ENCODE peak calls at places on chromosomes 1 and 21, in seven cellular contexts. I is upper lobe of right lung, T is prostate gland, X is SJSA1, R is adipocyte, Z is MM.1S, V is breast epithelium. N is an unnamed sample. For H3K36me3 and H3K27me3, the result is how much of the 10 kb centered on the place peaks cover.

GRCh38 chr1:182181167-182181572 is 119.7 kb upstream of the ZNF648 start:
- DNase-seq in X (no peak), R (no peak), Z (no peak), I (no peak), V (no peak), T (peak), N (no peak)

GRCh38 chr1:162316187-162316586 is 60.5 kb downstream of the SPATA46 start:
- DNase-seq in X (no peak), T (no peak), R (no peak), Z (no peak), I (no peak), V (no peak), N (no peak)

GRCh38 chr1:201885531-201886075 is 3.1 kb upstream of the SHISA4 start:
- DNase-seq in Z (no peak), R (peak), X (no peak), V (no peak), I (no peak), T (no peak), N (no peak)

GRCh38 chr1:37797750-37798345 is 4.2 kb downstream of the MANEAL start:
- DNase-seq in R (peak), T (no peak), X (peak), I (peak), V (no peak), Z (no peak), N (no peak)

GRCh38 chr1:113178106-113178505 is 105.1 kb downstream of the LRIG2 start:
- DNase-seq in R (no peak), X (no peak), I (no peak), T (no peak), Z (no peak), V (no peak), N (no peak)

GRCh38 chr1:23719162-23719820 is 24.0 kb upstream of the ELOA start:
- DNase-seq in T (no peak), R (no peak), I (no peak), X (no peak), V (no peak), Z (no peak), N (no peak)

GRCh38 chr1:165857046-165857801 is 29.8 kb downstream of the UCK2 start:
- DNase-seq in R (no peak), I (no peak), X (no peak), Z (no peak), T (no peak), V (no peak), N (peak)

GRCh38 chr21:15195104-15195503 is 130.3 kb upstream of the NRIP1 start:
- DNase-seq in V (no peak), R (no peak), T (no peak), X (no peak), Z (no peak), I (no peak), N (no peak)

GRCh38 chr1:59985901-59986735 is 59.5 kb upstream of the CYP2J2 start:
- DNase-seq in Z (no peak), V (no peak), I (no peak), R (no peak), T (no peak), X (no peak), N (no peak)

GRCh38 chr1:41616563-41616962 is 132.1 kb upstream of the EDN2 start:
- DNase-seq in R (no peak), T (no peak), X (no peak), V (no peak), I (no peak), Z (no peak), N (no peak)

GRCh38 chr1:237429252-237429651 is 387.3 kb downstream of the RYR2 start:
- DNase-seq in R (no peak), X (no peak), T (no peak), Z (no peak), I (no peak), V (no peak), N (peak)

GRCh38 chr1:41261926-41262618 is 20.0 kb upstream of the SCMH1 start:
- DNase-seq in X (no peak), I (no peak), Z (no peak), R (no peak), V (no peak), T (no peak), N (no peak)

GRCh38 chr1:9500756-9501754 is 38.2 kb upstream of the SLC25A33 start:
- DNase-seq in Z (no peak), R (no peak), I (no peak), V (no peak), X (no peak), T (no peak), N (no peak)

GRCh38 chr1:23166854-23167253 is 1.8 kb downstream of the LUZP1 start:
- DNase-seq in Z (no peak), R (peak), I (no peak), V (no peak), X (no peak), T (no peak), N (peak)

GRCh38 chr1:53340660-53341520 is 13.0 kb upstream of the LRP8 start:
- DNase-seq in R (no peak), V (peak), I (peak), T (no peak), X (no peak), Z (no peak), N (no peak)

GRCh38 chr21:29018540-29018939 is 609 bp downstream of the RWDD2B start:
- DNase-seq in V (no peak), Z (no peak), R (peak), T (no peak), X (peak), I (no peak), N (no peak)

GRCh38 chr1:239816090-239816812 is 275.4 kb upstream of the FMN2 start:
- DNase-seq in R (peak), X (peak), V (no peak), T (no peak), I (peak), Z (no peak), N (no peak)

GRCh38 chr1:11053758-11054137 is 6.1 kb downstream of the SRM start:
- DNase-seq in V (no peak), I (no peak), Z (peak), T (no peak), R (peak), X (no peak), N (peak)

GRCh38 chr1:98516306-98516705 is 145.2 kb upstream of the SNX7 start:
- DNase-seq in R (no peak), X (no peak), V (no peak), I (no peak), T (no peak), Z (peak), N (no peak)

GRCh38 chr1:90716552-90717355 is at the start of gene BARHL2:
- DNase-seq in X (no peak), T (no peak), Z (no peak), V (no peak), R (no peak), I (no peak), N (no peak)

GRCh38 chr1:95122151-95122697 is 5.1 kb downstream of the TLCD4 start:
- DNase-seq in I (no peak), Z (no peak), T (no peak), X (no peak), R (no peak), V (no peak), N (no peak)

GRCh38 chr1:64867266-64867665 is 99.1 kb downstream of the JAK1 start:
- DNase-seq in X (no peak), V (no peak), R (peak), Z (no peak), T (no peak), I (no peak), N (no peak)

GRCh38 chr1:143497374-143497747 is 474.4 kb downstream of the FAM72C start:
- DNase-seq in T (no peak), R (peak), Z (peak), I (peak), V (no peak), X (no peak), N (no peak)

DNA sequence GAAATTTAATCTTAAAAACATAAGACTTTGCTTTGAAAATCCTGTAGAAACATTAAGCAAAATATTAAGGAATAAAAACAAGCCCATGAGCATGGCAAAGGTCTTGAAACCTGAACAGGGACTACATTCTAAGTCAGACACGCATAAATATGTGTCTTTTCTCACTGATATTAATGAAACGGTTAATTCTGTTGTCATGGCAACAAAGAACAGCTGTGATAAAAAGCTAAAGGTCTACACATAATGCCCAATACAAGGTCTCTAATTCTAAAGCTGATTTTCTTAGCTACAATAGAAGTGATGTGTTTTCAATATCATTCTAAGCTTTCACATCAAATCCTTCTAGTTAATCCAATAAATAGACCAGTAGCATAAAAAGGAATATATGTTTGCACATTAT is 331.7 kb downstream of the PTBP2 start:
- DNase-seq in T (no peak), Z (no peak), R (no peak), I (no peak), V (no peak), X (no peak), N (no peak)
- H3K4me3 ChIP-seq in T (no peak), Z (no peak), R (no peak), I (no peak), V (no peak), X (no peak), N (no peak)

GRCh38 chr1:3783651-3784474 is 11.3 kb downstream of the SMIM1 start:
- DNase-seq in I (no peak), R (no peak), T (no peak), Z (no peak), X (no peak), V (no peak), N (no peak)
- H3K36me3 ChIP-seq in I (half or more), R (half or more), T (under half), Z (under half), X (half or more), V (under half), N (half or more)

DNA sequence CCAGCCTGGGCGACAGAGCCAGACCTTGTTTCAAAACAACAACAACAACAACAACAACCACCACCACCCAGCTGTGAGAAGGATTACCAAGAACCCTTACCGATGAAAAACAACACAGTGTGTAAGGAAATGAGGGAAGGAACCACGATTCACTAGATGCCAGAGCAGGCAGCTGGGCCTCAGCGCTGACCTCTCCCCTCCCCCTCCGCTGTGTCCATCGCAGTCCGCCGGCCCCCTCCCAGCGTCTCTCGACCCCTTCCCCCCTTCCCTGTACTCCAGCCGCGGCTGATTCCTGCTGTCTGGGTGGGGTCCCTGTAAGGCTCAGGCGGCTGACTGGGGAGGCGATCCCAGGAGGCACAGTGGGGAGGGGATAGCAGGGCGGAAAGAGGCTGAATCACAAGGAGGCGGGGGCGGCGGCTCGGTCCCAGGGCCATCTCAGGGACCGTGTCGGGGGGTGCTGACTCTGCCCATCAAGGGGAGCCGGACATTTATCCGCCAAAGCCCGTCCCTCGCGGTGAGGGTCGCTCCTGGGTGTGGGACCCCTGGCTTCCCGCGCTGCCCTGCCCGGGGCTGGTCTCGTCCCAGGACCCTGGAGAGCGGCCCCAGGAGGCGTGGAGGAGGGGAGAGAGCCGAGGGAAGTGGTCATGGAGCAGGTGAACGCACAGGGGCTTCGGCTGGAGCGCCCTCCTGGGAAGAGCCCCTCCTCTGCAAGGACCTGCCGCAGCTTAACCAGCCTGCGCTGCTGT is 241.9 kb downstream of the PTPRU start:
- DNase-seq in V (no peak), T (no peak), I (no peak), Z (no peak), R (no peak), X (no peak), N (no peak)
- H3K27me3 ChIP-seq in V (under half), T (under half), I (under half), Z (half or more), R (under half), X (under half), N (under half)

GRCh38 chr1:160375788-160376524 is 9.1 kb downstream of the NHLH1 start:
- DNase-seq in V (no peak), T (no peak), X (peak), Z (no peak), R (no peak), I (no peak), N (peak)
- H3K4me3 ChIP-seq in V (no peak), T (no peak), X (no peak), Z (no peak), R (no peak), I (no peak), N (no peak)

DNA sequence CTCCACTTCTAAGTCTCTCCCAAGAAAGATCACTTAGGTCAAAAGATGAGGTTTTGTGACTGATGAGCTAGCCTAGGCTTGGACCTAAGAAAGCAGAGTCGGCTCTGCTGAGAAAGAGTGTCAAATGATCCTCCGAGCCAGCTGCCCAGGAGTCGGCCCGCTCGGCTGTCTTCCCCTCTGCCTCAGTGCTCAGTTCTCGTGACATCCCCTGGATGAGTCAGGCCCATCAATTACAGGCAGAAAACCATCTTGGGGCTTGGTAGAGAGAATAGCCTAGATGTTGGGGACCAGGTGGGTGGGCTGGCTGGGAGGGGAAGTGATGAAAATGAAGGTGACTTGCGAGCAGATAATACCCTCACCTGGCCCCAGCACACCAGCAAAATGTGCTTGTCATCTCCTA is 60.5 kb downstream of the SLC66A1 start:
- DNase-seq in X (no peak), V (no peak), I (no peak), Z (no peak), T (no peak), R (no peak), N (no peak)
- H3K36me3 ChIP-seq in X (half or more), V (under half), I (under half), Z (under half), T (under half), R (under half), N (under half)

GRCh38 chr21:33067045-33067444 is 2.9 kb upstream of the OLIG1 start:
- DNase-seq in X (no peak), Z (no peak), V (no peak), R (no peak), T (no peak), I (no peak), N (no peak)
- H3K27me3 ChIP-seq in X (half or more), Z (under half), V (half or more), R (half or more), T (under half), I (half or more), N (under half)

N was measured in HAP-1.